ENCODE peak calls at places on chromosome 5, in nine cellular contexts. O, G, U, P, E, H, T, D and A are unnamed samples.

GRCh38 chr5:57532513-57533497 is 50.2 kb upstream of the ACTBL2 start:
- DNase-seq in O (no peak), G (peak), U (peak), P (no peak), E (no peak), H (no peak), T (no peak), D (peak), A (peak)

GRCh38 chr5:65818592-65818991 is 96.6 kb downstream of the NLN start:
- DNase-seq in O (no peak), G (no peak), U (peak), P (no peak), E (no peak), H (no peak), T (no peak), D (no peak), A (no peak)

GRCh38 chr5:73268826-73269225 is 95.8 kb downstream of the TMEM174 start:
- DNase-seq in O (no peak), G (no peak), U (no peak), P (no peak), E (no peak), H (no peak), T (no peak), D (no peak), A (no peak)

GRCh38 chr5:66881475-66882161 is 285.4 kb downstream of the MAST4 start:
- DNase-seq in O (no peak), G (no peak), U (no peak), P (no peak), E (peak), H (no peak), T (no peak), D (peak), A (no peak)

GRCh38 chr5:152288499-152288898 is 116.6 kb downstream of the NMUR2 start:
- DNase-seq in O (no peak), G (no peak), U (no peak), P (no peak), E (no peak), H (no peak), T (no peak), D (no peak), A (no peak)

GRCh38 chr5:133242221-133242835 is 190.5 kb downstream of the HSPA4 start:
- DNase-seq in O (peak), G (no peak), U (no peak), P (no peak), E (no peak), H (no peak), T (no peak), D (no peak), A (no peak)

GRCh38 chr5:2015116-2015848 is 132.6 kb upstream of the IRX4 start:
- DNase-seq in O (no peak), G (no peak), U (no peak), P (peak), E (no peak), H (no peak), T (no peak), D (no peak), A (no peak)

GRCh38 chr5:64869419-64869818 is 100.7 kb downstream of the CWC27 start:
- DNase-seq in O (no peak), G (peak), U (peak), P (no peak), E (peak), H (no peak), T (no peak), D (peak), A (peak)

GRCh38 chr5:7261049-7261448 is 134.9 kb upstream of the ADCY2 start:
- DNase-seq in O (no peak), G (peak), U (peak), P (peak), E (peak), H (no peak), T (no peak), D (peak), A (peak)